ENCODE peak calls at places on chromosomes 3 and 15, in eight cellular contexts. T is PC-3, A is GM12878, H is fibroblast of lung, S is H1, Z is astrocyte, M is K562, W is HCT116. I is an unnamed sample.

GRCh38 chr15:95872366-95872771 is 458.1 kb upstream of the NR2F2 start:
- DNase-seq in T (peak; percentile 86), A (no peak), H (peak; percentile 85), S (no peak), Z (peak; percentile 80), M (no peak), W (no peak), I (no peak)

GRCh38 chr15:46309914-46310313 is 675.1 kb downstream of the SQOR start:
- DNase-seq in T (no peak), A (no peak), H (no peak), S (no peak), Z (no peak), M (no peak), W (no peak), I (no peak)

GRCh38 chr3:188962253-188963247 is 209.2 kb upstream of the TPRG1 start:
- DNase-seq in T (no peak), A (no peak), H (no peak), S (no peak), Z (no peak), M (no peak), W (no peak), I (no peak)

GRCh38 chr15:70093481-70094309 is 4.0 kb downstream of the TLE3 start:
- DNase-seq in T (peak; percentile 89), A (no peak), H (peak; percentile 44), S (no peak), Z (no peak), M (no peak), W (no peak), I (no peak)

GRCh38 chr3:4995500-4996053 is 16.3 kb downstream of the BHLHE40 start:
- DNase-seq in T (peak; percentile 86), A (no peak), H (peak; percentile 87), S (peak; percentile 23), Z (peak; percentile 83), M (no peak), W (peak; percentile 86), I (no peak)

GRCh38 chr3:15892828-15893227 is 95.0 kb upstream of the ANKRD28 start:
- DNase-seq in T (peak; percentile 10), A (no peak), H (peak; percentile 84), S (no peak), Z (peak; percentile 77), M (no peak), W (no peak), I (no peak)

GRCh38 chr3:196793224-196793623 is 53.6 kb downstream of the PAK2 start:
- DNase-seq in T (peak; percentile 99), A (no peak), H (peak; percentile 99), S (no peak), Z (peak; percentile 99), M (no peak), W (peak; percentile 29), I (peak; percentile 86)

GRCh38 chr3:71977525-71977924 is 192.6 kb upstream of the PROK2 start:
- DNase-seq in T (no peak), A (no peak), H (no peak), S (no peak), Z (no peak), M (no peak), W (no peak), I (no peak)

GRCh38 chr3:72301779-72302178 is 516.8 kb upstream of the PROK2 start:
- DNase-seq in T (no peak), A (no peak), H (no peak), S (no peak), Z (no peak), M (no peak), W (no peak), I (no peak)

GRCh38 chr15:90003736-90004135 is 2.6 kb downstream of the ZNF710 start:
- DNase-seq in T (no peak), A (no peak), H (peak; percentile 20), S (no peak), Z (no peak), M (peak; percentile 5), W (no peak), I (no peak)

GRCh38 chr15:65869954-65870871 is 922 bp downstream of the RAB11A start:
- DNase-seq in T (peak; percentile 68), A (no peak), H (peak; percentile 38), S (no peak), Z (peak; percentile 18), M (peak; percentile 29), W (no peak), I (no peak)

GRCh38 chr3:71355037-71355436 is 228.5 kb downstream of the FOXP1 start:
- DNase-seq in T (no peak), A (no peak), H (no peak), S (no peak), Z (no peak), M (no peak), W (no peak), I (no peak)

GRCh38 chr15:29888651-29889050 is 66.4 kb upstream of the TJP1 start:
- DNase-seq in T (no peak), A (no peak), H (peak; percentile 86), S (no peak), Z (peak; percentile 81), M (no peak), W (no peak), I (no peak)

GRCh38 chr15:26516102-26516980 is 256.5 kb downstream of the GABRB3 start:
- DNase-seq in T (no peak), A (no peak), H (no peak), S (no peak), Z (no peak), M (no peak), W (no peak), I (no peak)

GRCh38 chr3:29438580-29438979 is 157.7 kb downstream of the RBMS3 start:
- DNase-seq in T (peak; percentile 38), A (no peak), H (peak; percentile 38), S (no peak), Z (no peak), M (no peak), W (no peak), I (no peak)

GRCh38 chr15:67101981-67102929 is 36.9 kb downstream of the SMAD3 start:
- DNase-seq in T (peak; percentile 14), A (peak; percentile 97), H (peak; percentile 95), S (no peak), Z (peak; percentile 96), M (no peak), W (no peak), I (no peak)

GRCh38 chr3:101351834-101352233 is 31.5 kb upstream of the IMPG2 start:
- DNase-seq in T (peak; percentile 11), A (no peak), H (no peak), S (no peak), Z (no peak), M (peak; percentile 5), W (no peak), I (no peak)

GRCh38 chr15:31228980-31229826 is 97.4 kb upstream of the KLF13 start:
- DNase-seq in T (no peak), A (peak; percentile 91), H (no peak), S (no peak), Z (no peak), M (no peak), W (no peak), I (no peak)

GRCh38 chr3:61594144-61594977 is 33.0 kb downstream of the PTPRG start:
- DNase-seq in T (no peak), A (no peak), H (no peak), S (no peak), Z (no peak), M (no peak), W (no peak), I (no peak)

GRCh38 chr15:75836953-75837321 is 6.3 kb upstream of the UBE2Q2 start:
- DNase-seq in T (peak; percentile 71), A (peak; percentile 69), H (peak; percentile 88), S (no peak), Z (peak; percentile 84), M (no peak), W (no peak), I (no peak)

GRCh38 chr3:112604536-112604935 is 36.4 kb downstream of the CCDC80 start:
- DNase-seq in T (peak; percentile 73), A (no peak), H (peak; percentile 91), S (no peak), Z (peak; percentile 89), M (no peak), W (no peak), I (no peak)

GRCh38 chr15:38252481-38253311 is at the start of gene SPRED1:
- DNase-seq in T (peak; percentile 53), A (no peak), H (peak; percentile 61), S (peak; percentile 63), Z (no peak), M (peak; percentile 21), W (no peak), I (no peak)

GRCh38 chr3:172687501-172687900 is 23.4 kb downstream of the NCEH1 start:
- DNase-seq in T (no peak), A (no peak), H (peak; percentile 42), S (no peak), Z (peak; percentile 27), M (no peak), W (no peak), I (no peak)

GRCh38 chr15:57640935-57641682 is 49.4 kb downstream of the MYZAP start:
- DNase-seq in T (peak; percentile 38), A (no peak), H (peak; percentile 13), S (no peak), Z (peak; percentile 13), M (peak; percentile 43), W (no peak), I (no peak)

GRCh38 chr3:52406791-52407510 is 38.0 kb downstream of the SEMA3G start:
- DNase-seq in T (no peak), A (no peak), H (no peak), S (no peak), Z (no peak), M (no peak), W (no peak), I (no peak)
- H3K9ac ChIP-seq in T (no peak overlapping the region), A (no peak overlapping the region), H (no peak overlapping the region), S (no peak overlapping the region), Z (no peak overlapping the region), M (peak overlapping the region; percentile 14), W (no peak overlapping the region), I (peak overlapping the region; percentile 80)

GRCh38 chr3:38690185-38690584 is 40.7 kb upstream of the SCN5A start:
- DNase-seq in T (no peak), A (no peak), H (no peak), S (no peak), Z (no peak), M (no peak), W (no peak), I (no peak)
- TF ChIP-seq EZH2 in T (no peak), A (no peak), H (no peak), S (no peak), Z (no peak), M (no peak), W (no peak), I (no peak)

GRCh38 chr3:127790580-127791183 is 31.6 kb downstream of the MGLL start:
- DNase-seq in T (no peak), A (no peak), H (no peak), S (no peak), Z (no peak), M (no peak), W (no peak), I (no peak)
- H3K27ac ChIP-seq in T (peak overlapping the region; percentile 41), A (no peak overlapping the region), H (peak overlapping the region; percentile 73), S (no peak overlapping the region), Z (peak overlapping the region; percentile 52), M (no peak overlapping the region), W (peak overlapping the region; percentile 5), I (no peak overlapping the region)

DNA sequence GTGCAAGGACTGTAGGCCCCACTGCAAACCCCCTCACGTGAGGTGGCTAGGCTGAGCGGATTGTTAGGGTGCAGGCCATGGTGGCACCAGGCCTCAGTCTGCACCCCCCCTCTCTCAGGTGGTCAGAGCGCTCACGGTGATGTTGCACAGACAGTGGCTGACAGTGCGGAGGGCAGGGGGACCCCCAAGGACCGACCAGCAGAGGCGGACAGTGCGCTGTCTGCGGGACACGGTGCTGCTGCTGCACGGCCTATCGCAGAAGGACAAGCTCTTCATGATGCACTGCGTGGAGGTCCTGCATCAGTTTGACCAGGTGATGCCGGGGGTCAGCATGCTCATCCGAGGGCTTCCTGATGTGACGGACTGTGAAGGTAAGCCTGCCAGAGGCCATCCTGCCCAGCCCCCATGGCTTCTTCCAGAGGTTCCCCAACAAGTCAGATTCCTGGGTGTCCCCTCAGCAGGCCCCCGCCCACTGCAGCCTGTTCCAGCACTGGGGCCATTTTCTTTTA is 18.2 kb downstream of the ATRIP start:
- DNase-seq in T (no peak), A (no peak), H (no peak), S (no peak), Z (no peak), M (no peak), W (no peak), I (no peak)
- H3K9ac ChIP-seq in T (peak overlapping the region; percentile 40), A (no peak overlapping the region), H (peak overlapping the region; percentile 11), S (no peak overlapping the region), Z (peak overlapping the region; percentile 97), M (no peak overlapping the region), W (peak overlapping the region; percentile 82), I (no peak overlapping the region)

I was measured in keratinocyte.